ENCODE peak calls at places on chromosomes 5 and 9, in nine cellular contexts. One of them, this sample, is unnamed.
A peak's percentile ranks its signal among the peaks of the same experiment; 100 is the strongest.

GRCh38 chr5:170508660-170509322 is 5.0 kb downstream of the KCNIP1 start:
- DNase-seq in IMR-90: no peak
- DNase-seq in CD8-positive, alpha-beta T cell: no peak
- DNase-seq in BJ: no peak
- DNase-seq in upper lobe of left lung: no peak
- DNase-seq in dorsolateral prefrontal cortex: no peak
- DNase-seq in endothelial cell of umbilical vein: peak; percentile 8
- DNase-seq in BE2C: no peak
- DNase-seq in pancreas: no peak
- DNase-seq in this sample: no peak

GRCh38 chr5:4523038-4523437 is 617.1 kb upstream of the ADAMTS16 start:
- DNase-seq in IMR-90: no peak
- DNase-seq in CD8-positive, alpha-beta T cell: no peak
- DNase-seq in BJ: no peak
- DNase-seq in upper lobe of left lung: no peak
- DNase-seq in dorsolateral prefrontal cortex: no peak
- DNase-seq in endothelial cell of umbilical vein: no peak
- DNase-seq in BE2C: no peak
- DNase-seq in pancreas: no peak
- DNase-seq in this sample: no peak

GRCh38 chr5:943874-944620 is 51.4 kb downstream of the TRIP13 start:
- DNase-seq in IMR-90: no peak
- DNase-seq in CD8-positive, alpha-beta T cell: no peak
- DNase-seq in BJ: no peak
- DNase-seq in upper lobe of left lung: no peak
- DNase-seq in dorsolateral prefrontal cortex: no peak
- DNase-seq in endothelial cell of umbilical vein: no peak
- DNase-seq in BE2C: no peak
- DNase-seq in pancreas: no peak
- DNase-seq in this sample: no peak

GRCh38 chr9:82797539-82797938 is 265.4 kb downstream of the RASEF start:
- DNase-seq in IMR-90: no peak
- DNase-seq in CD8-positive, alpha-beta T cell: no peak
- DNase-seq in BJ: no peak
- DNase-seq in upper lobe of left lung: no peak
- DNase-seq in dorsolateral prefrontal cortex: no peak
- DNase-seq in endothelial cell of umbilical vein: no peak
- DNase-seq in BE2C: peak; percentile 55
- DNase-seq in pancreas: peak; percentile 60
- DNase-seq in this sample: no peak

GRCh38 chr5:1358726-1359025 is 13.8 kb upstream of the CLPTM1L start:
- DNase-seq in IMR-90: no peak
- DNase-seq in CD8-positive, alpha-beta T cell: no peak
- DNase-seq in BJ: no peak
- DNase-seq in upper lobe of left lung: no peak
- DNase-seq in dorsolateral prefrontal cortex: no peak
- DNase-seq in endothelial cell of umbilical vein: no peak
- DNase-seq in BE2C: no peak
- DNase-seq in pancreas: no peak
- DNase-seq in this sample: no peak

GRCh38 chr5:164002653-164003052 is 497.2 kb downstream of the MAT2B start:
- DNase-seq in IMR-90: peak; percentile 22
- DNase-seq in CD8-positive, alpha-beta T cell: no peak
- DNase-seq in BJ: no peak
- DNase-seq in upper lobe of left lung: no peak
- DNase-seq in dorsolateral prefrontal cortex: no peak
- DNase-seq in endothelial cell of umbilical vein: no peak
- DNase-seq in BE2C: no peak
- DNase-seq in pancreas: no peak
- DNase-seq in this sample: no peak

GRCh38 chr5:13595978-13596377 is 348.5 kb downstream of the DNAH5 start:
- DNase-seq in IMR-90: no peak
- DNase-seq in CD8-positive, alpha-beta T cell: no peak
- DNase-seq in BJ: no peak
- DNase-seq in upper lobe of left lung: no peak
- DNase-seq in dorsolateral prefrontal cortex: no peak
- DNase-seq in endothelial cell of umbilical vein: no peak
- DNase-seq in BE2C: no peak
- DNase-seq in pancreas: no peak
- DNase-seq in this sample: no peak

GRCh38 chr5:124087752-124088151 is 575.8 kb downstream of the CSNK1G3 start:
- DNase-seq in IMR-90: no peak
- DNase-seq in CD8-positive, alpha-beta T cell: no peak
- DNase-seq in BJ: no peak
- DNase-seq in upper lobe of left lung: no peak
- DNase-seq in dorsolateral prefrontal cortex: no peak
- DNase-seq in endothelial cell of umbilical vein: no peak
- DNase-seq in BE2C: no peak
- DNase-seq in pancreas: no peak
- DNase-seq in this sample: no peak

GRCh38 chr9:100011062-100011681 is 87.6 kb downstream of the ERP44 start:
- DNase-seq in IMR-90: peak; percentile 67
- DNase-seq in CD8-positive, alpha-beta T cell: peak; percentile 41
- DNase-seq in BJ: no peak
- DNase-seq in upper lobe of left lung: no peak
- DNase-seq in dorsolateral prefrontal cortex: no peak
- DNase-seq in endothelial cell of umbilical vein: peak; percentile 62
- DNase-seq in BE2C: peak; percentile 57
- DNase-seq in pancreas: no peak
- DNase-seq in this sample: no peak

GRCh38 chr9:76912631-76913275 is 6.8 kb upstream of the PRUNE2 start:
- DNase-seq in IMR-90: peak; percentile 7
- DNase-seq in CD8-positive, alpha-beta T cell: no peak
- DNase-seq in BJ: no peak
- DNase-seq in upper lobe of left lung: peak; percentile 23
- DNase-seq in dorsolateral prefrontal cortex: no peak
- DNase-seq in endothelial cell of umbilical vein: no peak
- DNase-seq in BE2C: peak; percentile 63
- DNase-seq in pancreas: no peak
- DNase-seq in this sample: no peak

GRCh38 chr5:178548751-178549150 is 41.4 kb downstream of the COL23A1 start:
- DNase-seq in IMR-90: no peak
- DNase-seq in CD8-positive, alpha-beta T cell: no peak
- DNase-seq in BJ: no peak
- DNase-seq in upper lobe of left lung: no peak
- DNase-seq in dorsolateral prefrontal cortex: no peak
- DNase-seq in endothelial cell of umbilical vein: peak; percentile 40
- DNase-seq in BE2C: no peak
- DNase-seq in pancreas: no peak
- DNase-seq in this sample: no peak

GRCh38 chr5:87170799-87171198 is 96.9 kb upstream of the RASA1 start:
- DNase-seq in IMR-90: no peak
- DNase-seq in CD8-positive, alpha-beta T cell: no peak
- DNase-seq in BJ: no peak
- DNase-seq in upper lobe of left lung: no peak
- DNase-seq in dorsolateral prefrontal cortex: no peak
- DNase-seq in endothelial cell of umbilical vein: no peak
- DNase-seq in BE2C: no peak
- DNase-seq in pancreas: no peak
- DNase-seq in this sample: no peak

GRCh38 chr9:92971121-92971520 is 23.8 kb downstream of the FGD3 start:
- DNase-seq in IMR-90: no peak
- DNase-seq in CD8-positive, alpha-beta T cell: no peak
- DNase-seq in BJ: no peak
- DNase-seq in upper lobe of left lung: no peak
- DNase-seq in dorsolateral prefrontal cortex: no peak
- DNase-seq in endothelial cell of umbilical vein: no peak
- DNase-seq in BE2C: no peak
- DNase-seq in pancreas: no peak
- DNase-seq in this sample: peak; percentile 9

GRCh38 chr5:36363101-36363500 is 61.4 kb upstream of the RANBP3L start:
- DNase-seq in IMR-90: peak; percentile 43
- DNase-seq in CD8-positive, alpha-beta T cell: no peak
- DNase-seq in BJ: no peak
- DNase-seq in upper lobe of left lung: no peak
- DNase-seq in dorsolateral prefrontal cortex: no peak
- DNase-seq in endothelial cell of umbilical vein: no peak
- DNase-seq in BE2C: no peak
- DNase-seq in pancreas: no peak
- DNase-seq in this sample: no peak

GRCh38 chr5:80804332-80804731 is 149.5 kb upstream of the DHFR start:
- DNase-seq in IMR-90: no peak
- DNase-seq in CD8-positive, alpha-beta T cell: no peak
- DNase-seq in BJ: no peak
- DNase-seq in upper lobe of left lung: no peak
- DNase-seq in dorsolateral prefrontal cortex: no peak
- DNase-seq in endothelial cell of umbilical vein: no peak
- DNase-seq in BE2C: no peak
- DNase-seq in pancreas: no peak
- DNase-seq in this sample: no peak

DNA sequence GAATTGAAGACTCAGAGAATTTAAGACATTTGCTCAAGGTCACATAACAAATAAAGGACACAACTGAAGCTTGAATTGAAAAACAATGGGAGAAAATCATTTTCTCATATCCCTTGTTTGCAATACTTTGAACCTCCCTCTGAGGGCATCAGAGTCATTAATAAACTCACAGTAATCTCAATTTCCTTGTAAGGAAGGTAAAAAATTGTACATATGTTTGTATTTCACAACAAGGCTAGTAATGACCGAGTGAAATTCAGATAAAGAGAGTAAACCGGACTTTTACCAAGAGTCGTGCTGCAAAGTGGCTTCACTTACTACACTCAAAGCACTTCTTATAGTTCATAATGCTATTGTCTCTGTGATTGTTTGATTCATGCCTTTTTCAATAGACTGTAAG is 665.0 kb downstream of the NR2F1-AS1 start:
- DNase-seq in IMR-90: peak; percentile 44
- DNase-seq in CD8-positive, alpha-beta T cell: no peak
- DNase-seq in BJ: no peak
- DNase-seq in upper lobe of left lung: no peak
- DNase-seq in dorsolateral prefrontal cortex: no peak
- DNase-seq in endothelial cell of umbilical vein: peak; percentile 61
- DNase-seq in BE2C: no peak
- DNase-seq in pancreas: no peak
- DNase-seq in this sample: no peak
- TF ChIP-seq CTCF in IMR-90: peak; percentile 44
- TF ChIP-seq CTCF in CD8-positive, alpha-beta T cell: no peak
- TF ChIP-seq CTCF in BJ: peak; percentile 9
- TF ChIP-seq CTCF in upper lobe of left lung: no peak
- TF ChIP-seq CTCF in dorsolateral prefrontal cortex: peak; percentile 39
- TF ChIP-seq CTCF in endothelial cell of umbilical vein: no peak
- TF ChIP-seq CTCF in BE2C: peak; percentile 36
- TF ChIP-seq CTCF in pancreas: no peak
- TF ChIP-seq CTCF in this sample: no peak

DNA sequence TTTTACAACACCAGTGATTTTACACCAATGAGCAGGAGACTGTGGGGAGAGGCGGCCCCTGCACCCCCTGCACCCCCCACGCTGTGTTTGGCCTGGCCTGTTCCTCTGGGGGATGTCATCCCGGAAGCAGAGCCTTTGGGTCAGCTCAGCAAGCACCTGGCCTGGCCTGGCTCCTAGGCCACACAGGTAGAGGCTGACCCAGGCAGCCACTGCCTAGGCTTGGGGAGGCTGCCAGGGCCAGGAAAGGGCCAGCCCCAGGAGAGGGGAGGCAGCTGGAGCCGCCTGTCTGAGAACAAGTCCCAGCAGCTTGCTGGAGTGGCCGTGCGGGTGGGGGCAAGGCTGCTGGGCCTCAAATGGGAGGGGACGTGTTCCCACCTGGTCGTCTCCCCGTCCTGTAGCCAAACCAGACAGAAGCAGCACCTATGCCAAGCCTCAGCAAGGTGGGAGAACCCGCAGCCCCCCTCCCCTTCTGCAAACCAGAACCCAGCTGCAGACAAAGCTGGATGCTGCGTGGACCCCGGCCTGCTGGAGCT is 46.9 kb downstream of the DBH start:
- DNase-seq in IMR-90: no peak
- DNase-seq in CD8-positive, alpha-beta T cell: peak; percentile 55
- DNase-seq in BJ: no peak
- DNase-seq in upper lobe of left lung: no peak
- DNase-seq in dorsolateral prefrontal cortex: no peak
- DNase-seq in endothelial cell of umbilical vein: no peak
- DNase-seq in BE2C: no peak
- DNase-seq in pancreas: peak; percentile 49
- DNase-seq in this sample: no peak
- H3K27me3 ChIP-seq in IMR-90: no peaks in the 10 kb centered on the region
- H3K27me3 ChIP-seq in CD8-positive, alpha-beta T cell: no peaks in the 10 kb centered on the region
- H3K27me3 ChIP-seq in BJ: no peaks in the 10 kb centered on the region
- H3K27me3 ChIP-seq in upper lobe of left lung: no peaks in the 10 kb centered on the region
- H3K27me3 ChIP-seq in dorsolateral prefrontal cortex: no peaks in the 10 kb centered on the region
- H3K27me3 ChIP-seq in endothelial cell of umbilical vein: no peaks in the 10 kb centered on the region
- H3K27me3 ChIP-seq in BE2C: no peaks in the 10 kb centered on the region
- H3K27me3 ChIP-seq in pancreas: no peaks in the 10 kb centered on the region
- H3K27me3 ChIP-seq in this sample: no peaks in the 10 kb centered on the region

DNA sequence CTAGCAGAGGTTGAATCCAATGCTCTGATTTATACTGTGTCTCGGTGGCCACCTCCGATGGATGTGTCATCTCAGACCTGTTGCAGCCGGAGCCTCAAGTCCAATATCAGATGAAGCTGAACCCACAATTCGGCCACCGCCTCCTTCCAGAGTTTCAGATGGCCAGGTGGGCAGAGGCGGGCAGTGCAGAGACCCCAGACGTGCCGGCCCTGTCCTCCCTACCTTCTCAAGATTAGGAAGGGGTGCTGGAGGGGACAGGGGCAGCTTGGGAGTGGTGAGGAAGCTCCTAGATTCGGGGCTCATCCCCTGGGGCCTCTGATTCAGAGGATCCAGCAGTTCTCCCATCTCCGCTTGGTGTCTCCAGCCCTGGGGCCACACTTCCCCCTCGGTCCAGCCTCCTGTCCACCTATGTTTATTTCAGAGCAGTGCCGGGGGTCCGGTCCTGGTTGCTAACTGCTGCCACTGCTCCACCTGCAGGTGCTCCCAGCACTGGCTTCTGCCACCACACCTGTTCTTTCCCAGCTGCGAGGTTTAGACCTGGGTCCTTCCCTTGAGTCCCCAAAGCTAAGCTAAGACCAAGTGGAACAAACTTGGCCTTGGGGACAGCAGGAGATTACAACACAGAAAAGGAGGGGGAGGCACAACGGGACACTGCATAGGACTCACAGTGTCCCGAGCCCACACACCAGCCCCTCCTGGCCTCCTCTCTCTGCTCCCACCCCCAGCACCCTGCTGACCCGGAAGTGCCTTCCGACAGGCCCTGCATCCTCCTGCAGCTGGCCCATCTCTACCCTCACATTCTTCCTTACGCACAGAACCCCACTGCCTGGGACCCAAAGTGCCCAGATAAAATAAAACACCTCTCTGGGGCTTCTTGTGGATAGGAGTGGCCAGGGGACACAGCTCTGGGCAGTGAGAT is 81.6 kb downstream of the NTNG2 start:
- DNase-seq in IMR-90: peak; percentile 13
- DNase-seq in CD8-positive, alpha-beta T cell: no peak
- DNase-seq in BJ: no peak
- DNase-seq in upper lobe of left lung: no peak
- DNase-seq in dorsolateral prefrontal cortex: no peak
- DNase-seq in endothelial cell of umbilical vein: no peak
- DNase-seq in BE2C: no peak
- DNase-seq in pancreas: peak; percentile 87
- DNase-seq in this sample: no peak
- TF ChIP-seq CTCF in IMR-90: no peak
- TF ChIP-seq CTCF in CD8-positive, alpha-beta T cell: no peak
- TF ChIP-seq CTCF in BJ: no peak
- TF ChIP-seq CTCF in upper lobe of left lung: no peak
- TF ChIP-seq CTCF in dorsolateral prefrontal cortex: no peak
- TF ChIP-seq CTCF in endothelial cell of umbilical vein: no peak
- TF ChIP-seq CTCF in BE2C: no peak
- TF ChIP-seq CTCF in pancreas: no peak
- TF ChIP-seq CTCF in this sample: no peak

GRCh38 chr5:157778121-157778805 is 34.8 kb downstream of the LSM11 start:
- DNase-seq in IMR-90: peak; percentile 6
- DNase-seq in CD8-positive, alpha-beta T cell: no peak
- DNase-seq in BJ: peak; percentile 4
- DNase-seq in upper lobe of left lung: no peak
- DNase-seq in dorsolateral prefrontal cortex: no peak
- DNase-seq in endothelial cell of umbilical vein: peak; percentile 21
- DNase-seq in BE2C: peak; percentile 73
- DNase-seq in pancreas: no peak
- DNase-seq in this sample: no peak

GRCh38 chr5:157779221-157779620 is 35.7 kb downstream of the LSM11 start:
- DNase-seq in IMR-90: no peak
- DNase-seq in CD8-positive, alpha-beta T cell: no peak
- DNase-seq in BJ: no peak
- DNase-seq in upper lobe of left lung: no peak
- DNase-seq in dorsolateral prefrontal cortex: no peak
- DNase-seq in endothelial cell of umbilical vein: no peak
- DNase-seq in BE2C: no peak
- DNase-seq in pancreas: no peak
- DNase-seq in this sample: no peak
- H3K27me3 ChIP-seq in IMR-90: no peaks in the 10 kb centered on the region
- H3K27me3 ChIP-seq in CD8-positive, alpha-beta T cell: no peaks in the 10 kb centered on the region
- H3K27me3 ChIP-seq in BJ: no peaks in the 10 kb centered on the region
- H3K27me3 ChIP-seq in upper lobe of left lung: no peaks in the 10 kb centered on the region
- H3K27me3 ChIP-seq in dorsolateral prefrontal cortex: no peaks in the 10 kb centered on the region
- H3K27me3 ChIP-seq in endothelial cell of umbilical vein: no peaks in the 10 kb centered on the region
- H3K27me3 ChIP-seq in BE2C: no peaks in the 10 kb centered on the region
- H3K27me3 ChIP-seq in pancreas: no peaks in the 10 kb centered on the region
- H3K27me3 ChIP-seq in this sample: no peaks in the 10 kb centered on the region